ENCODE peak calls at places on chromosome 15, in eight cellular contexts. I is heart left ventricle, O is cardiac muscle cell, M is transverse colon, S is MM.1S, G is hepatocyte, L is fibroblast of lung, Y is upper lobe of left lung. K is an unnamed sample. For H3K27me3 and H3K4me1, the result is how much of the 10 kb centered on the place peaks cover.

GRCh38 chr15:45100884-45101622 is 12.9 kb downstream of the DUOX2 start:
- DNase-seq in I (no peak), O (no peak), M (no peak), S (no peak), G (no peak), L (no peak), Y (no peak), K (no peak)

GRCh38 chr15:59553879-59554735 is 57.5 kb upstream of the GCNT3 start:
- DNase-seq in I (no peak), O (no peak), M (no peak), S (no peak), G (peak), L (peak), Y (no peak), K (peak)

GRCh38 chr15:98651581-98652220 is 3.4 kb downstream of the IGF1R start:
- DNase-seq in I (no peak), O (peak), M (no peak), S (no peak), G (peak), L (peak), Y (no peak), K (no peak)

GRCh38 chr15:63372753-63373152 is 8.9 kb downstream of the CA12 start:
- DNase-seq in I (no peak), O (no peak), M (no peak), S (no peak), G (no peak), L (peak), Y (no peak), K (no peak)

GRCh38 chr15:64072812-64073211 is 20.8 kb downstream of the CIAO2A start:
- DNase-seq in I (no peak), O (no peak), M (no peak), S (no peak), G (peak), L (no peak), Y (no peak), K (no peak)

GRCh38 chr15:67468431-67468830 is 52.5 kb upstream of the C15orf61 start:
- DNase-seq in I (no peak), O (no peak), M (no peak), S (no peak), G (no peak), L (no peak), Y (no peak), K (no peak)

GRCh38 chr15:39629376-39629775 is 48.5 kb downstream of the THBS1 start:
- DNase-seq in I (no peak), O (no peak), M (peak), S (peak), G (peak), L (peak), Y (no peak), K (no peak)

GRCh38 chr15:43121863-43122262 is 11.5 kb upstream of the TMEM62 start:
- DNase-seq in I (no peak), O (no peak), M (no peak), S (no peak), G (no peak), L (no peak), Y (no peak), K (no peak)

GRCh38 chr15:87591521-87591920 is 665.0 kb downstream of the NTRK3 start:
- DNase-seq in I (no peak), O (no peak), M (no peak), S (no peak), G (no peak), L (no peak), Y (no peak), K (no peak)

GRCh38 chr15:98802187-98802586 is 153.8 kb downstream of the IGF1R start:
- DNase-seq in I (no peak), O (no peak), M (peak), S (no peak), G (no peak), L (no peak), Y (no peak), K (no peak)

GRCh38 chr15:96416934-96417759 is 86.6 kb downstream of the NR2F2 start:
- DNase-seq in I (no peak), O (peak), M (no peak), S (no peak), G (no peak), L (peak), Y (peak), K (no peak)

GRCh38 chr15:72231847-72232461 is 964 bp upstream of the PKM start:
- DNase-seq in I (peak), O (peak), M (peak), S (peak), G (peak), L (peak), Y (no peak), K (no peak)

GRCh38 chr15:69958494-69959134 is 139.1 kb downstream of the TLE3 start:
- DNase-seq in I (no peak), O (no peak), M (no peak), S (no peak), G (no peak), L (no peak), Y (no peak), K (no peak)

GRCh38 chr15:73985101-73985873 is 6.8 kb downstream of the STOML1 start:
- DNase-seq in I (no peak), O (no peak), M (peak), S (peak), G (no peak), L (peak), Y (peak), K (no peak)

GRCh38 chr15:46933332-46933731 is 784.0 kb upstream of the SEMA6D start:
- DNase-seq in I (no peak), O (no peak), M (no peak), S (peak), G (no peak), L (no peak), Y (no peak), K (no peak)

GRCh38 chr15:60673918-60674558 is 195.1 kb upstream of the ICE2 start:
- DNase-seq in I (peak), O (no peak), M (peak), S (no peak), G (peak), L (peak), Y (no peak), K (no peak)

GRCh38 chr15:33612721-33613304 is 302.0 kb downstream of the RYR3 start:
- DNase-seq in I (no peak), O (no peak), M (no peak), S (no peak), G (no peak), L (peak), Y (peak), K (no peak)

GRCh38 chr15:38041576-38041975 is 107.1 kb downstream of the TMCO5A start:
- DNase-seq in I (no peak), O (no peak), M (no peak), S (no peak), G (peak), L (peak), Y (no peak), K (no peak)

GRCh38 chr15:30885814-30886213 is 17.9 kb upstream of the FAN1 start:
- DNase-seq in I (no peak), O (peak), M (no peak), S (no peak), G (peak), L (peak), Y (no peak), K (no peak)

GRCh38 chr15:78842519-78842918 is 30.2 kb upstream of the MORF4L1 start:
- DNase-seq in I (no peak), O (no peak), M (no peak), S (no peak), G (no peak), L (no peak), Y (no peak), K (no peak)
- TF ChIP-seq CTCF in I (no peak), O (no peak), M (no peak), S (no peak), G (no peak), L (no peak), Y (no peak), K (no peak)

GRCh38 chr15:41501191-41501917 is 7.7 kb downstream of the ITPKA start:
- DNase-seq in I (no peak), O (peak), M (no peak), S (no peak), G (peak), L (peak), Y (peak), K (no peak)
- H3K27me3 ChIP-seq in I (half or more), O (half or more), M (under half), S (under half), G (half or more), L (under half), Y (under half), K (under half)

GRCh38 chr15:25435474-25436243 is 3.2 kb downstream of the UBE3A start:
- DNase-seq in I (no peak), O (no peak), M (no peak), S (no peak), G (no peak), L (no peak), Y (no peak), K (no peak)
- H3K4me1 ChIP-seq in I (half or more), O (under half), M (under half), S (under half), G (under half), L (under half), Y (under half), K (under half)

GRCh38 chr15:77180270-77180669 is 109.4 kb upstream of the TSPAN3 start:
- DNase-seq in I (no peak), O (no peak), M (no peak), S (no peak), G (no peak), L (no peak), Y (no peak), K (no peak)
- TF ChIP-seq CTCF in I (no peak), O (no peak), M (no peak), S (no peak), G (no peak), L (no peak), Y (no peak), K (no peak)

GRCh38 chr15:66017009-66017408 is 147.7 kb downstream of the RAB11A start:
- DNase-seq in I (no peak), O (no peak), M (no peak), S (no peak), G (no peak), L (no peak), Y (no peak), K (no peak)
- H3K27me3 ChIP-seq in I (under half), O (under half), M (under half), S (under half), G (under half), L (under half), Y (under half), K (under half)

K was measured in Caco-2.